ENCODE peak calls at places on chromosomes 11 and 22, in eight cellular contexts. M is A549, L is K562, V is heart left ventricle, N is B cell, P is heart right ventricle, J is cardiac fibroblast, Q is cardiac muscle cell. H is an unnamed sample.

GRCh38 chr22:26922804-26923203 is 265.4 kb downstream of the MIAT start:
- DNase-seq in P (no peak), N (no peak), L (peak; percentile 12), M (no peak), J (no peak), Q (no peak), V (no peak), H (peak; percentile 5)

GRCh38 chr11:134139873-134140331 is 71.0 kb downstream of the JAM3 start:
- DNase-seq in L (peak; percentile 41), Q (peak; percentile 91), N (peak; percentile 66), V (peak; percentile 69), M (peak; percentile 54), P (no peak), J (peak; percentile 91), H (peak; percentile 73)

GRCh38 chr11:46725338-46726205 is 6.6 kb downstream of the F2 start:
- DNase-seq in N (no peak), Q (no peak), M (no peak), L (no peak), J (no peak), P (no peak), V (no peak), H (no peak)

GRCh38 chr22:46866591-46866990 is 104.1 kb downstream of the TBC1D22A start:
- DNase-seq in J (peak; percentile 93), P (no peak), V (no peak), N (no peak), Q (peak; percentile 45), L (no peak), M (no peak), H (no peak)

GRCh38 chr11:47593934-47594855 is at the start of gene C1QTNF4:
- DNase-seq in M (no peak), J (no peak), Q (no peak), L (no peak), P (no peak), N (no peak), V (no peak), H (no peak)

GRCh38 chr11:95904009-95904650 is 19.8 kb downstream of the MTMR2 start:
- DNase-seq in V (no peak), N (no peak), Q (no peak), L (no peak), P (no peak), M (no peak), J (no peak), H (no peak)

GRCh38 chr11:11243790-11244469 is 109.1 kb downstream of the CSNK2A3 start:
- DNase-seq in M (no peak), V (peak; percentile 56), L (peak; percentile 83), P (peak; percentile 46), J (peak; percentile 6), Q (peak; percentile 20), N (peak; percentile 67), H (peak; percentile 50)

GRCh38 chr11:11667056-11667455 is 45.3 kb upstream of the GALNT18 start:
- DNase-seq in J (peak; percentile 7), P (no peak), N (no peak), V (no peak), L (no peak), M (peak; percentile 20), Q (peak; percentile 23), H (no peak)

GRCh38 chr11:44256673-44257291 is 53.2 kb downstream of the ALX4 start:
- DNase-seq in Q (peak; percentile 73), M (no peak), J (no peak), P (no peak), L (no peak), V (no peak), N (no peak), H (no peak)

GRCh38 chr22:20016734-20017621 is at the start of gene ARVCF:
- DNase-seq in P (peak; percentile 94), Q (peak; percentile 92), V (peak; percentile 95), N (peak; percentile 96), M (peak; percentile 88), J (peak; percentile 91), L (peak; percentile 100), H (peak; percentile 89)

GRCh38 chr11:8649361-8649760 is 33.1 kb downstream of the TRIM66 start:
- DNase-seq in P (no peak), N (no peak), L (no peak), V (no peak), J (peak; percentile 61), M (no peak), Q (peak; percentile 43), H (no peak)

GRCh38 chr11:114179234-114179941 is 116.8 kb upstream of the NNMT start:
- DNase-seq in P (peak; percentile 69), J (peak; percentile 99), L (no peak), M (peak; percentile 5), Q (peak; percentile 99), N (no peak), V (peak; percentile 75), H (no peak)

GRCh38 chr11:121723261-121723741 is 270.5 kb upstream of the SORL1-AS1 start:
- DNase-seq in L (no peak), V (peak; percentile 21), N (no peak), Q (peak; percentile 90), J (no peak), M (no peak), P (peak; percentile 15), H (no peak)

GRCh38 chr22:45977003-45977395 is at the start of gene WNT7B:
- DNase-seq in J (no peak), M (peak; percentile 87), L (peak; percentile 27), V (no peak), Q (no peak), N (peak; percentile 57), P (no peak), H (no peak)

GRCh38 chr11:86704710-86705109 is 32.3 kb upstream of the ME3 start:
- DNase-seq in P (no peak), L (no peak), M (no peak), J (no peak), Q (no peak), N (no peak), V (no peak), H (no peak)

GRCh38 chr11:48073031-48073861 is 92.9 kb downstream of the PTPRJ start:
- DNase-seq in N (no peak), Q (no peak), V (no peak), P (no peak), L (no peak), M (no peak), J (no peak), H (no peak)

GRCh38 chr11:64148200-64148916 is 17.6 kb downstream of the MACROD1 start:
- DNase-seq in P (peak; percentile 89), M (peak; percentile 68), N (peak; percentile 86), Q (peak; percentile 84), V (peak; percentile 89), L (peak; percentile 83), J (peak; percentile 73), H (peak; percentile 83)

GRCh38 chr11:84498016-84498415 is 1129.1 kb downstream of the DLG2 start:
- DNase-seq in V (no peak), P (no peak), N (no peak), L (no peak), J (peak; percentile 78), M (no peak), Q (peak; percentile 89), H (no peak)

GRCh38 chr11:37184371-37184770 is 586.3 kb upstream of the RAG2 start:
- DNase-seq in P (no peak), J (no peak), V (no peak), L (no peak), M (no peak), N (no peak), Q (no peak), H (no peak)

GRCh38 chr11:104968856-104969776 is 742 bp upstream of the CASP4 start:
- DNase-seq in M (no peak), L (no peak), V (peak; percentile 32), J (peak; percentile 64), Q (peak; percentile 67), N (no peak), P (peak; percentile 32), H (no peak)

GRCh38 chr22:36506637-36507517 is at the start of gene FOXRED2:
- DNase-seq in J (peak; percentile 75), N (peak; percentile 94), V (peak; percentile 91), P (peak; percentile 92), L (peak; percentile 93), Q (peak; percentile 90), M (peak; percentile 78), H (peak; percentile 90)

DNA sequence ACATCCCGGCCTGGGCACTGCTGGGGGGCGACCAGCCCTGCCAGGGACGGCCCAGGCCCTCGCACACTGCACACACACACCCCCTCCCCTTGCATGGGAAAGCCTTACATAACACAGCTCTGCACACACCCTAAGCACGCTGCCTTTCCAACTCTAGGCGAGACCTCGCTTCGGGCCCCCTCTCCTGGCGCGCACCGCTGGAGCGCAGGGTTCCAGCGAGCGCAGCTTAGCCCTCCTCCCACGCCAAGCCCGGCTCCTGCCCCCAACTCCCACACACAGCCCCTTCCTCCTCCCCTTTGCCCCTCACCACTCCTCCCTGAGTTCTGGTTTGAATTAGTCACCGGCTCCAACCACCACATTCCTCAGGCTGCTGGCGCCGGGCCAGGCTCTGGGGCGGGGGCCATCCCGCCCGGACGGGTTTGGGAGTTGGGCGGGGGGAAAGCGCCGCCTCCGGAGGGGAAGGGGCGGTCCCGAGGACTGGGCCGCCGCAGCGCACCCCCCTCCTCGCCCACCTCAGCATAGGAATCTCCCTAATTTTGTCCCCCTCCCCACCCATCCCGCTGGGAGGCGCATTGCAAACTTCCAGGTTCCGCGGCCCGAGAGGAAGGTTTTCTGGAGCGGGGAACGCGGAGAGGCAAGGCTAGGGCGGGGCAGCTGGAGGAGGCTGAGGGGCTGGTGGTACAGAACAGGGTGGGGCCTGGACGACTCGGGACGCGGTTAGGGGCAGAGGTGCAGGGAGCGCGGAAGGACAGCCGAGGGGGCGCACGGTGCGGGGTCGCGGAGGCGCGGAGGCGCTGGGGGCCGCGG is 966 bp downstream of the AHNAK start:
- DNase-seq in J (peak; percentile 94), L (peak; percentile 87), V (peak; percentile 96), P (peak; percentile 97), N (peak; percentile 59), Q (peak; percentile 97), M (peak; percentile 86), H (peak; percentile 60)
- TF ChIP-seq CTCF in J (no peak), L (peak; percentile 10), V (no peak), P (no peak), N (no peak), Q (peak; percentile 15), M (no peak), H (no peak)

GRCh38 chr22:23856721-23857605 is 712 bp upstream of the SLC2A11 start:
- DNase-seq in M (no peak), Q (peak; percentile 50), V (no peak), N (peak; percentile 65), J (peak; percentile 40), L (no peak), P (peak; percentile 54), H (peak; percentile 40)
- TF ChIP-seq CTCF in M (no peak), Q (no peak), V (peak; percentile 5), N (peak; percentile 11), J (no peak), L (no peak), P (no peak), H (no peak)

DNA sequence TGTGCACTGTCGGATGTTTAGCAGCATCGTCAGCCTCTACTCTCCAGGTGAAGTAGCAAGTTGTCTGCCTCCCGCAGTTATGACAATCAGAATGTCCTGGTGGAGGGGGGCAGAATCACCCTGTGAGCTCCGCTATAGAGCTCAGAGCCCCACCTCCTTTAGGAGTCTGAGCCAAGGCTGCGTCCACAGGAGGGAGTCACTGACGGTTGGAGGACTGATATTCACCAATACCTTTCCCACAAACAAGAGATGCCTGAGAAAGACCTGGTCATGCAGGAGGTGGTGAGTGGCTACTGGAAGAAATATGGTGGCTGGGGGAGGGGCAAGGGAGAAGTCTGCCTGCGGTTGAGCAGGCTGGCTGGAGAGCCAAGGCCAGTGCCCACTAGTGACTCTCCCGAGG is 41.7 kb upstream of the ADA2 start:
- DNase-seq in L (no peak), Q (no peak), P (no peak), V (no peak), J (no peak), N (no peak), M (no peak), H (no peak)
- TF ChIP-seq CTCF in L (no peak), Q (no peak), P (no peak), V (no peak), J (no peak), N (no peak), M (no peak), H (no peak)

GRCh38 chr22:23827351-23827995 is 11.3 kb downstream of the DERL3 start:
- DNase-seq in V (no peak), N (no peak), L (no peak), J (no peak), P (no peak), M (no peak), Q (no peak), H (no peak)
- TF ChIP-seq CTCF in V (no peak), N (no peak), L (no peak), J (no peak), P (no peak), M (no peak), Q (no peak), H (no peak)